ENCODE peak calls at places on chromosome X, in eight cellular contexts. E is Panc1, C is A549, D is upper lobe of left lung, Z is uterus, A is HFFc6, S is hepatocyte, N is HepG2. B is an unnamed sample.

GRCh38 chrX:109732319-109732779 is 708 bp downstream of the ACSL4 start:
- DNase-seq in E (no peak), C (peak), D (no peak), Z (no peak), A (peak), S (peak), N (no peak), B (no peak)

GRCh38 chrX:40496728-40497127 is 84.0 kb upstream of the ATP6AP2 start:
- DNase-seq in E (no peak), C (no peak), D (no peak), Z (peak), A (peak), S (peak), N (peak), B (no peak)

GRCh38 chrX:45295587-45295986 is 94.9 kb upstream of the DIPK2B start:
- DNase-seq in E (no peak), C (no peak), D (no peak), Z (peak), A (peak), S (peak), N (peak), B (no peak)

GRCh38 chrX:55593296-55593695 is 29.9 kb upstream of the FOXR2 start:
- DNase-seq in E (no peak), C (no peak), D (no peak), Z (no peak), A (no peak), S (no peak), N (no peak), B (no peak)

GRCh38 chrX:3346436-3347329 is at the start of gene MXRA5:
- DNase-seq in E (no peak), C (no peak), D (peak), Z (no peak), A (no peak), S (peak), N (no peak), B (no peak)

GRCh38 chrX:132559101-132559500 is 70.3 kb upstream of the MBNL3 start:
- DNase-seq in E (no peak), C (no peak), D (no peak), Z (no peak), A (no peak), S (no peak), N (peak), B (no peak)

GRCh38 chrX:114774691-114775090 is 190.8 kb downstream of the HTR2C start:
- DNase-seq in E (no peak), C (no peak), D (no peak), Z (no peak), A (no peak), S (peak), N (no peak), B (no peak)

GRCh38 chrX:140765043-140765784 is 55.7 kb downstream of the LINC00632 start:
- DNase-seq in E (no peak), C (no peak), D (no peak), Z (no peak), A (no peak), S (peak), N (no peak), B (no peak)

GRCh38 chrX:77785400-77785745 is 643 bp downstream of the ATRX start:
- DNase-seq in E (no peak), C (peak), D (no peak), Z (peak), A (no peak), S (peak), N (no peak), B (no peak)

GRCh38 chrX:17376381-17377046 is 1.5 kb downstream of the NHS start:
- DNase-seq in E (no peak), C (peak), D (peak), Z (peak), A (no peak), S (peak), N (no peak), B (no peak)

GRCh38 chrX:14920196-14920595 is 47.0 kb downstream of the MOSPD2 start:
- DNase-seq in E (no peak), C (no peak), D (no peak), Z (no peak), A (peak), S (no peak), N (no peak), B (no peak)

GRCh38 chrX:276588-277171 is 4.5 kb upstream of the PLCXD1 start:
- DNase-seq in E (no peak), C (peak), D (peak), Z (no peak), A (peak), S (peak), N (no peak), B (peak)

GRCh38 chrX:46611658-46612362 is 38.2 kb downstream of the CHST7 start:
- DNase-seq in E (no peak), C (no peak), D (no peak), Z (no peak), A (no peak), S (no peak), N (no peak), B (no peak)

GRCh38 chrX:118347131-118347530 is 1.2 kb downstream of the WDR44 start:
- DNase-seq in E (no peak), C (no peak), D (no peak), Z (no peak), A (peak), S (peak), N (peak), B (no peak)

GRCh38 chrX:30488092-30488491 is 89.5 kb downstream of the TASL start:
- DNase-seq in E (no peak), C (peak), D (no peak), Z (no peak), A (no peak), S (peak), N (no peak), B (no peak)

GRCh38 chrX:317424-318067 is 1.1 kb downstream of the GTPBP6 start:
- DNase-seq in E (peak), C (peak), D (peak), Z (no peak), A (no peak), S (no peak), N (no peak), B (no peak)

GRCh38 chrX:109312757-109313156 is 169.1 kb downstream of the GUCY2F start:
- DNase-seq in E (no peak), C (no peak), D (no peak), Z (no peak), A (no peak), S (no peak), N (no peak), B (no peak)

GRCh38 chrX:137848291-137848905 is 282.5 kb downstream of the ZIC3 start:
- DNase-seq in E (no peak), C (no peak), D (no peak), Z (no peak), A (no peak), S (no peak), N (no peak), B (no peak)

GRCh38 chrX:130085551-130085986 is 24.7 kb downstream of the ELF4 start:
- DNase-seq in E (no peak), C (no peak), D (no peak), Z (peak), A (no peak), S (no peak), N (no peak), B (no peak)

GRCh38 chrX:23766650-23767551 is 16.1 kb upstream of the SAT1 start:
- DNase-seq in E (no peak), C (no peak), D (peak), Z (no peak), A (no peak), S (no peak), N (no peak), B (no peak)

DNA sequence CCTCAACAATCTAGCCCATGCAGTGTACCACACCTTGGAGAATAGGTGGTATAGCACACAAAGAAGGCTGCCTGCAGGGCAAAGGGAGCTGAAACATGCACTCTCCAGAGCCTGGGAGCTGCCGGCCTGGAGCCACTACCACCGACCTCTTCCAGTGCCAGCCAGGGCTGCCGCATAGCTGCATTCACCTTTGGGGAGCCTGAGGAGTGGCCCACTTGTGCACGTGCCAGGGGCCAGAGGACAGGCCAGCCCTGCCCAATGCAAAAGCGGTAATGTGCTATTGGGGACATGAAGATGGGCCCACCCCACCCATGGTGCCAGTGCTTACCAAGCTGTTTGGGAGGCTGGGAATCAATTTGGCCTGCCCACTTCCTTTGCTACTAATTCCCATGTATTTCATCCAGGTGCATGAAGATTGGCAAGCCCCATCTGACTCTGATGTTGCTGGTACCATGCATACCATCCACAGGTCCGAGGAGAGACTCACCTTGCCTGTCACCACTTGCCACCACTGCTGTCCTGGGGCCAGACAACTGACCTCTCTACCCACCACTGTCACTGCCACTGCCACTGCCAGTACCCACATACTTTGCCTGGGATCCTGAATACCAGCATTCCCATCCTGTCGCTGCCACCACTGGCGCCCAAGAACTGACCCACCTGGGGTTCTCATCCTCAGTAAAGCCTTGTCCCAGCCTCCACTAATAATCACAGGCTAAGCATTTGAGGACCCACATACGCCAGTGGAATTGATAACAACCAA is 506.9 kb downstream of the MAGEB5 start:
- DNase-seq in E (no peak), C (no peak), D (peak), Z (no peak), A (no peak), S (no peak), N (no peak), B (no peak)
- TF ChIP-seq CTCF in E (no peak), C (no peak), D (no peak), Z (no peak), A (no peak), S (no peak), N (no peak), B (no peak)

GRCh38 chrX:50211510-50211909 is 6.9 kb downstream of the CCNB3 start:
- DNase-seq in E (no peak), C (no peak), D (no peak), Z (no peak), A (peak), S (no peak), N (no peak), B (no peak)
- TF ChIP-seq CTCF in E (peak), C (peak), D (peak), Z (peak), A (peak), S (no peak), N (peak), B (no peak)

DNA sequence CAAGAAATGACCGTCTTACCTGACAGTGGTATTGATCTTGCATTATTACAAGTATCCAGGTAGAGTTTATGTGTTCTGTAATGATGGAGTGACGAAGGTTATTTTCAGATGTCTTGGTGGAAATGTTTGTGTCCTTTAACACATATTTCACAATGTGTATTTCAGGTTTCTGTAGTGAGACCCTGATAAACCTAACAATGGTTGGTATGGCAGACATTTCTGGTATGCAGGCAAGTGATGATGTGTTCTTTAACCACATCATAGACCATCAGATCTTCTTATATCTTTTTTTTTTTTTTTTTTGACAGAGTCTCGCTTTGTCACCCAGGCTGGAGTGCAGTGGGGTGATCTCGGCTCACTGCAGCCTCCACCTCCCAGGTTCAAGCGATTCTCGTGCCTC is 14.6 kb upstream of the ATXN3L start:
- DNase-seq in E (no peak), C (no peak), D (no peak), Z (no peak), A (no peak), S (no peak), N (no peak), B (no peak)
- TF ChIP-seq CTCF in E (no peak), C (no peak), D (no peak), Z (no peak), A (no peak), S (no peak), N (no peak), B (no peak)

GRCh38 chrX:103674531-103675454 is 11.7 kb downstream of the MORF4L2 start:
- DNase-seq in E (no peak), C (no peak), D (no peak), Z (no peak), A (no peak), S (no peak), N (no peak), B (no peak)
- TF ChIP-seq CTCF in E (no peak), C (no peak), D (no peak), Z (no peak), A (peak), S (no peak), N (no peak), B (no peak)

DNA sequence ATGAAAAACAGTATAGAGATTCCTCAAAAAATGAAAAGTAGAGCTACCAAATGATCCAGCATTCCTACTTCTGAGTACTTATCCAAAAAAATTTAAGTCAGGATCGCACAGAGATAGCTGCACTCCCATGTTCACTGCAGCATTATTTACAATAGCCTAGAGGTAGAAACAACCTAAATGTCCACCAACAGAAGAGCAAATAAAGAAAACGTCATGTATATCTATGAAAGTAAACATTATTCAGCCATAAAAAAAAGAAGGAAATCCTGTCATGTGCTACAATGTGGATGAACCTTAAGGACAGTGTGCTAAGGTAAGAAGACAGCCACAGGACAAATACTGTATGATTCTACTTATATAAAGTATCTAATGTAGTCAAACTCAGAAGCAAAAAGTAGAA is 12.4 kb downstream of the THOC2 start:
- DNase-seq in E (no peak), C (no peak), D (no peak), Z (no peak), A (no peak), S (no peak), N (no peak), B (no peak)
- TF ChIP-seq CTCF in E (no peak), C (no peak), D (no peak), Z (no peak), A (no peak), S (no peak), N (no peak), B (no peak)

DNA sequence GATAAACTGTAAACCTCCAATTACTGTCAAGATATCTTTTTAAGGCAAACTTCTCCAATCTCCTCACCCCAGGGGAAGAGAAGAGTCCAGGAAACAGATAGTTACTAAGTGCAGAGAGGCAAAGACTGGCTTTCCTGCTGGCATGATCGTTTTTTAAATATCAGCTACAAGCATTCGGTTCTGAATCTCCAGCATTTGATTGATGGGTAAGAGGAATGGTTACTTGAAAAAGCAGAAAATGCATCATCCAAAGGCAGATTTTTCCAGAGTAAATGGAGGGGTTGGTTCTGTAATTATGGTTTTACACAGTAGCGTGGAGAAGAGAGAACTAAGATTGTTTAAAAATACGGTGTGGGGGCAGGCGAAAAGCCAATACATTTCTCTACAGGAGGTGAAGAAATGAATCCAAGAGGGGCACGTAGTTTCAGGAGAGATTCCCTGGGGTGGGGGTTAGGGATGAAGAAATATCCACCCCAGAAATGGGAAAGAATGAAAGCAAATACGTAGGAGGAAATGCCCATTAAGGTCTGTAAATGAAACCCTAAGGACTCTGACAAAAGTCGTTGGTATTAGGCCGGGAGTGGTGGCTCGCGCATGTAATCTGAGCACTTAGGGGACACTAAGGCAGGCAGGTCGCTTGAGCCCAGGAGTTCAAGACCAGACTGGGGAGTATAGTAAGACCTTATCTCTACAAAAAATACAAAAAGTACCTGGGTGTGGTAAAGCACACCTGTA is 248.3 kb downstream of the DHRSX start:
- DNase-seq in E (no peak), C (no peak), D (no peak), Z (no peak), A (no peak), S (no peak), N (no peak), B (no peak)
- TF ChIP-seq CTCF in E (no peak), C (no peak), D (no peak), Z (no peak), A (no peak), S (no peak), N (no peak), B (no peak)